ENCODE peak calls at places on chromosomes 7 and 10, in nine cellular contexts. J, K, N, H, D, P, B, Y and O are unnamed samples.

GRCh38 chr7:106600569-106601373 is 60.2 kb downstream of the CCDC71L start:
- DNase-seq in J (no peak), K (no peak), N (no peak), H (no peak), D (no peak), P (peak; percentile 29), B (no peak), Y (no peak), O (no peak)

GRCh38 chr7:52091101-52091500 is 774.5 kb upstream of the COBL start:
- DNase-seq in J (no peak), K (no peak), N (no peak), H (no peak), D (no peak), P (no peak), B (no peak), Y (no peak), O (no peak)

GRCh38 chr7:124152859-124153692 is 120.2 kb upstream of the TMEM229A start:
- DNase-seq in J (peak; percentile 58), K (peak; percentile 4), N (no peak), H (no peak), D (peak; percentile 9), P (peak; percentile 57), B (no peak), Y (no peak), O (peak; percentile 34)

GRCh38 chr7:93055543-93056107 is 62.2 kb downstream of the SAMD9 start:
- DNase-seq in J (peak; percentile 67), K (peak; percentile 21), N (peak; percentile 11), H (peak; percentile 18), D (peak; percentile 39), P (peak; percentile 67), B (no peak), Y (no peak), O (peak; percentile 65)

GRCh38 chr7:29135851-29136250 is 10.5 kb downstream of the CPVL start:
- DNase-seq in J (no peak), K (no peak), N (no peak), H (no peak), D (no peak), P (no peak), B (no peak), Y (no peak), O (no peak)

GRCh38 chr10:124152139-124152780 is 58.9 kb upstream of the CHST15 start:
- DNase-seq in J (peak; percentile 72), K (no peak), N (peak; percentile 68), H (no peak), D (no peak), P (peak; percentile 66), B (no peak), Y (no peak), O (peak; percentile 90)

GRCh38 chr10:73366381-73367298 is 8.0 kb upstream of the CFAP70 start:
- DNase-seq in J (no peak), K (no peak), N (no peak), H (no peak), D (no peak), P (no peak), B (no peak), Y (no peak), O (no peak)

GRCh38 chr10:2839081-2839725 is 228.1 kb upstream of the PFKP start:
- DNase-seq in J (peak; percentile 35), K (no peak), N (no peak), H (no peak), D (peak; percentile 72), P (peak; percentile 0), B (no peak), Y (no peak), O (peak; percentile 5)

GRCh38 chr7:92608380-92609322 is 18.5 kb upstream of the FAM133B start:
- DNase-seq in J (peak; percentile 94), K (peak; percentile 33), N (no peak), H (no peak), D (no peak), P (no peak), B (peak; percentile 52), Y (no peak), O (no peak)

GRCh38 chr7:148772297-148773089 is 73.8 kb downstream of the CUL1 start:
- DNase-seq in J (peak; percentile 95), K (no peak), N (peak; percentile 81), H (no peak), D (no peak), P (peak; percentile 80), B (no peak), Y (no peak), O (peak; percentile 65)

GRCh38 chr10:91798736-91799579 is 732 bp downstream of the TNKS2 start:
- DNase-seq in J (peak; percentile 69), K (peak; percentile 13), N (no peak), H (peak; percentile 4), D (peak; percentile 23), P (peak; percentile 49), B (no peak), Y (no peak), O (peak; percentile 62)

GRCh38 chr7:144786522-144786921 is 49.3 kb downstream of the TPK1 start:
- DNase-seq in J (peak; percentile 43), K (no peak), N (no peak), H (no peak), D (no peak), P (no peak), B (no peak), Y (no peak), O (no peak)

GRCh38 chr7:156196649-156197048 is 384.4 kb upstream of the SHH start:
- DNase-seq in J (no peak), K (no peak), N (no peak), H (no peak), D (no peak), P (no peak), B (no peak), Y (no peak), O (no peak)

GRCh38 chr7:73659983-73660382 is 7.6 kb upstream of the VPS37D start:
- DNase-seq in J (no peak), K (no peak), N (no peak), H (no peak), D (no peak), P (no peak), B (no peak), Y (no peak), O (no peak)

GRCh38 chr7:20624666-20625385 is 9.4 kb downstream of the ABCB5 start:
- DNase-seq in J (peak; percentile 50), K (no peak), N (no peak), H (no peak), D (peak; percentile 19), P (no peak), B (no peak), Y (no peak), O (no peak)